ENCODE peak calls at places on chromosomes 5 and 9, in four cellular contexts. V is PC-9; G is colonic mucosa; U is CD8-positive, alpha-beta T cell. F is an unnamed sample. For H3K4me1, the result is how much of the 10 kb centered on the place peaks cover.

GRCh38 chr5:133739381-133739780 is 127.0 kb upstream of the FSTL4 start:
- DNase-seq in V (no peak), U (no peak), G (no peak), F (no peak)

GRCh38 chr5:134813407-134813806 is 32.4 kb upstream of the C5orf24 start:
- DNase-seq in U (no peak), G (no peak), V (no peak), F (no peak)

GRCh38 chr9:94743035-94743954 is 16.8 kb downstream of the AOPEP start:
- DNase-seq in U (no peak), V (no peak), G (no peak), F (peak)

GRCh38 chr9:121440265-121440664 is 59.4 kb downstream of the GGTA1 start:
- DNase-seq in U (no peak), V (no peak), G (no peak), F (no peak)

GRCh38 chr5:56172225-56172624 is 60.9 kb downstream of the ANKRD55 start:
- DNase-seq in G (no peak), U (no peak), V (no peak), F (no peak)

GRCh38 chr9:132609829-132610228 is 27.4 kb downstream of the BARHL1 start:
- DNase-seq in V (no peak), G (no peak), U (no peak), F (no peak)

GRCh38 chr5:122170630-122171029 is 41.3 kb downstream of the ZNF474 start:
- DNase-seq in G (no peak), U (no peak), V (no peak), F (no peak)

GRCh38 chr5:606061-606460 is 6.1 kb upstream of the CEP72 start:
- DNase-seq in G (no peak), U (no peak), V (no peak), F (no peak)

GRCh38 chr5:124599048-124599973 is 147.1 kb downstream of the ZNF608 start:
- DNase-seq in U (no peak), G (peak), V (peak), F (peak)

GRCh38 chr9:133058550-133059320 is 3.0 kb upstream of the CEL start:
- DNase-seq in V (no peak), G (no peak), U (no peak), F (no peak)

GRCh38 chr9:121743441-121744001 is 92.1 kb downstream of the DAB2IP start:
- DNase-seq in U (no peak), G (peak), V (peak), F (peak)

GRCh38 chr9:137299938-137300337 is 2.1 kb downstream of the NRARP start:
- DNase-seq in G (peak), V (no peak), U (no peak), F (peak)

GRCh38 chr5:172835246-172836030 is 1.4 kb downstream of the ERGIC1 start:
- DNase-seq in V (no peak), G (no peak), U (no peak), F (no peak)

GRCh38 chr5:9401786-9402472 is 143.9 kb downstream of the SEMA5A start:
- DNase-seq in U (no peak), V (no peak), G (no peak), F (no peak)

GRCh38 chr9:84297162-84297821 is 43.3 kb downstream of the SLC28A3 start:
- DNase-seq in V (no peak), G (no peak), U (no peak), F (no peak)

GRCh38 chr5:74251106-74252032 is 389.2 kb downstream of the ENC1 start:
- DNase-seq in G (peak), V (peak), U (no peak), F (no peak)

GRCh38 chr5:174311121-174311520 is 265.6 kb downstream of the NSG2 start:
- DNase-seq in V (no peak), G (no peak), U (peak), F (no peak)

GRCh38 chr5:112228672-112229071 is 190.4 kb downstream of the EPB41L4A start:
- DNase-seq in V (peak), G (peak), U (no peak), F (peak)

GRCh38 chr5:81739283-81739682 is 11.6 kb downstream of the SSBP2 start:
- DNase-seq in U (no peak), G (no peak), V (no peak), F (no peak)

GRCh38 chr9:134068742-134069535 is 1.1 kb upstream of the BRD3 start:
- DNase-seq in G (no peak), V (no peak), U (no peak), F (no peak)

GRCh38 chr9:128244443-128245226 is 31.2 kb downstream of the GOLGA2 start:
- DNase-seq in G (peak), V (no peak), U (no peak), F (peak)

GRCh38 chr9:37121881-37122280 is 1.5 kb downstream of the ZCCHC7 start:
- DNase-seq in U (no peak), V (no peak), G (no peak), F (no peak)

GRCh38 chr5:159052282-159053011 is 47.3 kb downstream of the EBF1 start:
- DNase-seq in V (no peak), U (no peak), G (no peak), F (no peak)

GRCh38 chr9:35579130-35579529 is 25.9 kb upstream of the TESK1 start:
- DNase-seq in G (no peak), V (no peak), U (no peak), F (no peak)

GRCh38 chr5:74067748-74068541 is 441.9 kb downstream of the ARHGEF28 start:
- DNase-seq in V (peak), U (no peak), G (no peak), F (no peak)

GRCh38 chr5:142770650-142771609 is 753 bp downstream of the ARHGAP26 start:
- DNase-seq in V (peak), U (peak), G (peak), F (peak)

GRCh38 chr5:40308867-40309266 is 370.8 kb upstream of the PTGER4 start:
- DNase-seq in U (no peak), V (no peak), G (no peak), F (no peak)

GRCh38 chr9:71393011-71393410 is 271.6 kb upstream of the TRPM3 start:
- DNase-seq in V (no peak), U (no peak), G (no peak), F (no peak)

GRCh38 chr9:135494791-135495559 is 5.5 kb upstream of the MRPS2 start:
- DNase-seq in U (no peak), G (no peak), V (no peak), F (no peak)

DNA sequence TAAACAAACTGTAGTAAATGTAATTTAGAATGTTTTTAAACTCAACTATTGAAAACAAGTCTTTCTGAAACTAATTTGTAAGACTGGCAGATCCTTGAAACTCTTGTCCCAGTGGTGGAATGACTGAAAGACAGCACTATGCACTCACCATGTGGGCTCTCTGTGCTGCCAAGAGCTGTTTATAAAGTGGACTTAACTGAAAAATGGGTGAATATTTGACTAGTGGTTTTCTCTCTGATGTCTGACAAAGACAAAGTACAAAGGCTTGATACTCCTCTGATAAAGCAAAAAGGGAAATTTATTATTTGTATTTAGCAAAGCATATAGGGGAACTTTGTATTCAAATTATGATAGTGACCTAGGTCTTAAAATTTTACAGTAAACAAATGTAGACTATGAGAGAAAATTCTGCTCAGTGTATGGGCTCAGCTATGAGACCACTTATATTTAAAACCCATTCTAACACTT is 635.4 kb downstream of the NR2F1-AS1 start:
- DNase-seq in G (no peak), U (no peak), V (no peak), F (no peak)
- TF ChIP-seq CTCF in G (no peak), U (no peak), V (no peak), F (no peak)

GRCh38 chr9:113481176-113481805 is 17.8 kb downstream of the RGS3 start:
- DNase-seq in G (peak), U (peak), V (no peak), F (peak)

GRCh38 chr9:113482341-113482740 is 18.8 kb downstream of the RGS3 start:
- DNase-seq in G (no peak), U (peak), V (no peak), F (no peak)

GRCh38 chr9:113482991-113483675 is 19.6 kb downstream of the RGS3 start:
- DNase-seq in G (no peak), V (no peak), U (no peak), F (peak)

GRCh38 chr9:113479150-113479761 is 15.7 kb downstream of the RGS3 start:
- DNase-seq in U (peak), V (no peak), G (no peak), F (no peak)

DNA sequence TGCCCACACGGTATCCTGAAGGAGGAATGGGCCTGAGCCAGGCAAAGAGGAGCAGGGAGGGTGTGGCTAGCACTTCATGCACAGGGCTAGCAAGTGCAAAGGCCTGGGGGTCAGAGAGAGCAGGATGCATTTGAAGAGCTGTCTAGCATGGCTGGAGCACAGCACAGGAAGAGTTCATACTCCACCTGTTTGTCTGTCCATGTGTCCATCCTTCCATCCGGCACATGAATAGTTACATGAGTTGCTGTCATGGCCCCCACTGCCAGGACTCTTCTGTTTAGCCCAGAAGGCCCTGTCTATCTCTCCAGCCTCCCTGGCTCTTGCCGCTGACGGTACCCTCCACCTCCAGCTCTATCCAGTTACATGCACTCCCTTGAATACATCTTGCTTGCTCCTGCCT is 17.1 kb downstream of the RGS3 start:
- DNase-seq in G (no peak), U (peak), V (no peak), F (no peak)
- H3K27ac ChIP-seq in G (no peak), U (no peak), V (no peak), F (peak)

DNA sequence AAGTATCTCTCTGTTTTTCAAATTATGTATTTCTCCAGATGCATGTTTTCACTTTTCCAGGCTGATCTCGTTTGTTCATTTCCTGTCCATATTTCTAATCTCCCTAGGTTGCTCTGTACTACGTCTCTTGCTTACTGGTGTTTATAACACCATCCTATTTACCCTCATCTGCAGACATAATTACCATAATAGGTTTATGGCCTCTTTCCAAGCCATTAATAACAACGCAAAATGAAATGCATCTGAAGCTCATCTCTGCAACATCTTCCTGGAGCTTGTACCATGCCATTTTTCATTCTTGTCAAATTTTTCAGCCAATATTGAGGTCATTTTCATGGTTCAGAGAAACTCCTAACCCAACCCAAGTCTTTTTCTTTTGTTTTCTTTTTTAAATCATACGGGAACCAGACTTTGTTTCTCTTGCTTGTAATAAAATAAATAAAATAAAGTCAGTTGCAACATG is 37.2 kb downstream of the DPYSL3 start:
- DNase-seq in V (no peak), U (no peak), G (no peak), F (no peak)
- H3K4me1 ChIP-seq in V (under half), U (under half), G (under half), F (under half)

DNA sequence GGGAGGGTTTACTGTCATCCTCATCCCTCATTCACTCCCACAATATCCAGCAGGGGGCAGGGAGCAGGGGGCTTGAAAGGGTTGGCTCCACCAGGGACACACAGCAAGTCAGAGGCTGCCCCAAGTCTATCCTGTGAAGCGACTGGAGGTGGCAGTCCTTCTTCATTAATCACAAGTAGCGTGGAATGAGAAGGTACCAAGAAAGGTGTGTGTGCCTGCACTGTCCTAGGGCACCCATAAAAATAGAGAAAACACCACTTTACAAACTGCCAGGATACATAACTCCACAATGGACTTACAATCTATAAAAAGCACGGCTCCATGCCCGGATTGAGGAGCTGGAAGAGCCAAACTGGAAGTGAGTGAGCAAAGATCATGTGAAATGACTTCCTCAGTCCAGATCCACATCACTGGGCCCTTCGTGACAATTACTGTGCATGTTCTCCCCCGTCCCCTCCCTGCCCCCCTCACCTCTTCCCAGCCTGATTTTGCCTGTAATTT is 183.9 kb downstream of the SLIT3 start:
- DNase-seq in V (no peak), G (no peak), U (no peak), F (no peak)
- TF ChIP-seq CTCF in V (no peak), G (no peak), U (no peak), F (no peak)

DNA sequence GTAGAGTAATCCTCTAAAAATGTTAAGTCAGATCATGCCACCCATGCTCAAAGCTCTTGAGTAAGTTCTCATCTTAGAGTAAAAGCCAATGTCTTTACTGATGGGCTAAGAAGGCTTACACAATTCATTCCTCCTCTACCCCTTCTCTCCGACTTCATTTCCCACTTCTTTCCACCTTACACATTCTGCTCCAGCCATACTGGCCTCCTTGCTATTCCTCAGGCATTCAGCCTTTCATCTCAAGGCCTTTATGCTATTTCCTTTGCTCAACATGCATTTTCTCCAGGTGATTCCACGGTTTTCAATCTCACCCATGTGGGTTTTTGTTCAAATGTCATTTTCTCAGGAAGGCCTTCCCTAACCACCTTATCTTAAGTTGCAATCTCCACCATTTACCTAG is 104.9 kb downstream of the MAP1B start:
- DNase-seq in U (no peak), G (no peak), V (no peak), F (no peak)
- H3K27ac ChIP-seq in U (no peak), G (no peak), V (peak), F (no peak)

GRCh38 chr5:38211354-38211710 is 47.0 kb upstream of the EGFLAM start:
- DNase-seq in G (no peak), U (no peak), V (no peak), F (no peak)

GRCh38 chr5:38212307-38212706 is 46.1 kb upstream of the EGFLAM start:
- DNase-seq in U (no peak), V (no peak), G (no peak), F (no peak)

GRCh38 chr5:38210701-38211353 is 47.5 kb upstream of the EGFLAM start:
- DNase-seq in G (no peak), U (no peak), V (no peak), F (no peak)

GRCh38 chr5:38207343-38207742 is 51.0 kb upstream of the EGFLAM start:
- DNase-seq in U (no peak), V (no peak), G (no peak), F (no peak)

DNA sequence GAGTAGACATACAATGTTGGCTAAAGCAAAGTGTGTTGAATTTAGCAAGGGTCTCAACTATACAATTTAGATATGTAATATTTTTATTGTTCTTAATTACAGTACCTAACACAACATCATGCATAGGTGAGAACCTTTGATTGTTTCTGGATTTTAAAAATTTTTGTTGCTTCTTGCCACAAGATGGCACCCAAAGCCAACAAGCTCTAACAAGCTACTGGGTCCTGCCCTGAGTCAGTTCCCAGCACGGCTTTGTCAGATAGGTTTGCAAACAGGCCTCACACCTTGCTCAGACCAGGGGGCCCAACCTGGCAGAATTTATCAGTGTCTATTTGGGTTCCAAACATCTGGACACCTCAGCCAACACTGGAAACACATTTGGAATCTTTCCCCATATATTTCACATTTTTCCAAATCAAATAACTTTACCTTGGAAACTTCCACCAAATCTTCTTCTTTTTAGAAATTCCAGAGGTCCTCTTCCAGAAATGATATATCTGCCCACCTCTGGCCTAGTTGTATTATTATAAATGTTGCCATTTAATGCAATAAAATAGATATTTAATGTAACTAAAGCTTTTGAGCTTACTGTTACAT is 49.5 kb upstream of the EGFLAM start:
- DNase-seq in U (no peak), V (peak), G (no peak), F (peak)
- H3K4me1 ChIP-seq in U (under half), V (under half), G (under half), F (under half)